ENCODE peak calls at places on chromosomes 11 and 22, in six cellular contexts. J, M, W, T, V and U are unnamed samples.

GRCh38 chr11:2671748-2672147 is 28.0 kb downstream of the KCNQ1OT1 start:
- DNase-seq in W (no peak), T (no peak), J (no peak), V (no peak), M (no peak), U (no peak)

GRCh38 chr11:116126540-116126939 is 622.3 kb upstream of the CADM1 start:
- DNase-seq in W (no peak), J (no peak), V (no peak), M (no peak), T (no peak), U (no peak)

GRCh38 chr11:32437406-32438345 is 2.3 kb upstream of the WT1 start:
- DNase-seq in T (no peak), M (no peak), J (no peak), V (no peak), W (no peak), U (no peak)

GRCh38 chr22:39474351-39474991 is 17.7 kb downstream of the MGAT3 start:
- DNase-seq in M (peak; percentile 18), V (peak; percentile 46), T (no peak), W (no peak), J (no peak), U (no peak)

GRCh38 chr11:108853151-108853550 is 188.3 kb downstream of the DDX10 start:
- DNase-seq in J (no peak), T (no peak), W (no peak), M (no peak), V (no peak), U (no peak)

GRCh38 chr22:47572443-47572842 is 810.0 kb downstream of the TBC1D22A start:
- DNase-seq in M (no peak), V (no peak), T (no peak), W (no peak), J (no peak), U (no peak)

GRCh38 chr11:368414-369335 is 624 bp upstream of the B4GALNT4 start:
- DNase-seq in M (peak; percentile 18), J (peak; percentile 48), T (peak; percentile 27), V (no peak), W (no peak), U (no peak)

GRCh38 chr22:30209642-30210041 is 36.9 kb downstream of the LIF start:
- DNase-seq in J (no peak), V (no peak), M (no peak), T (no peak), W (no peak), U (no peak)

GRCh38 chr22:36762687-36763260 is 13.1 kb downstream of the IFT27 start:
- DNase-seq in M (peak; percentile 68), T (no peak), V (no peak), W (no peak), J (no peak), U (no peak)

GRCh38 chr22:30312053-30312452 is 14.7 kb downstream of the TBC1D10A start:
- DNase-seq in M (peak; percentile 83), V (no peak), W (no peak), T (no peak), J (no peak), U (no peak)

GRCh38 chr11:69640995-69641581 is at the start of gene CCND1:
- DNase-seq in V (peak; percentile 68), W (peak; percentile 79), M (peak; percentile 94), J (peak; percentile 71), T (peak; percentile 95), U (no peak)

GRCh38 chr11:70674605-70675004 is 276.3 kb downstream of the CTTN start:
- DNase-seq in M (no peak), J (no peak), T (no peak), W (no peak), V (no peak), U (no peak)

GRCh38 chr11:116993599-116993998 is 104.6 kb downstream of the SIK3 start:
- DNase-seq in T (no peak), J (no peak), W (peak; percentile 27), M (no peak), V (no peak), U (no peak)

GRCh38 chr11:26297179-26297970 is 34.6 kb upstream of the ANO3 start:
- DNase-seq in V (peak; percentile 5), M (peak; percentile 75), W (peak; percentile 35), T (peak; percentile 58), J (peak; percentile 18), U (no peak)

GRCh38 chr22:38788417-38788816 is 5.5 kb downstream of the DNAL4 start:
- DNase-seq in M (peak; percentile 96), W (no peak), T (no peak), V (no peak), J (no peak), U (no peak)

GRCh38 chr11:65662247-65662801 is 392 bp downstream of the RELA start:
- DNase-seq in T (no peak), V (no peak), J (no peak), M (no peak), W (no peak), U (no peak)

GRCh38 chr11:2290351-2290841 is 11.3 kb downstream of the C11orf21 start:
- DNase-seq in T (no peak), J (no peak), V (no peak), W (no peak), M (no peak), U (no peak)

GRCh38 chr11:75931124-75931523 is 116.1 kb downstream of the UVRAG start:
- DNase-seq in V (no peak), W (no peak), M (peak; percentile 68), T (no peak), J (no peak), U (no peak)

GRCh38 chr11:44575962-44576361 is 10.5 kb downstream of the CD82 start:
- DNase-seq in T (no peak), M (no peak), J (no peak), V (no peak), W (no peak), U (no peak)

GRCh38 chr11:44573333-44573732 is 7.9 kb downstream of the CD82 start:
- DNase-seq in T (no peak), W (no peak), M (peak; percentile 40), V (no peak), J (no peak), U (no peak)

GRCh38 chr11:44575288-44575672 is 9.8 kb downstream of the CD82 start:
- DNase-seq in M (peak; percentile 90), T (no peak), V (no peak), W (no peak), J (no peak), U (no peak)

GRCh38 chr11:44572884-44573283 is 7.4 kb downstream of the CD82 start:
- DNase-seq in W (no peak), M (no peak), J (no peak), V (no peak), T (no peak), U (no peak)

DNA sequence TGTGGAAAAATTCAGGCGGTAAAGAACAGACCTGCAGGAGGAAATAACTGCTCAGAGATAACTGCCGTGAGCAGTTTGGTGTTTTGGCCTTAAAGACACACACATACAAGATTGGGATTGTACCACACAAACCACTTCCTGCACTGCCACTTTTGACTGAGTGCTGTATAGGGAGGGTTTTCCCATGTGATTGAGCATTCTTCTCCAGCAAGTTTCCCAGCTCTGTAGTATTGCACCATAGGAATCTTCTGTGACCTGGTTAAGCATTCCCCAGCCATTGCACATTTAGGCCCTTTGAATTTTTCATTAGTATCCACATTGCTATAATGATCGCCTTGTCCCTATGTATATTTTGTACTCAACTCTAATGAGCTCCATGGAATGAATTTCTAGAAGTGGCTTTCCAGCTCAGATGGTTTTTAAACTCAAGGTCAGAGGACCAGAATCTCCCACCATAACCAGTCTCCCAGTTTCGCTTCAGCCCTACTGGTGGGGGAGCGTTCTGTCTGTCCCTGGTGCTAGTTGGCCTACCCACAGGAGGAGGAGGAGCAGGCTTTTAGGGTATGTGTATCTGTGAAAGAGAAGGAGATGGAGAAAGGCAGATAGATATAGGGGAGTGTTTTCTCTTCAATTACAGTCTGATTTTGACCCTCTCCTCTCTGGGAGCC is 9.3 kb downstream of the CD82 start:
- DNase-seq in V (no peak), M (peak; percentile 98), W (no peak), J (no peak), T (no peak), U (peak; percentile 66)
- TF ChIP-seq BHLHE40 in V (no peak), M (peak; percentile 60), W (no peak), J (no peak), T (no peak), U (no peak)

DNA sequence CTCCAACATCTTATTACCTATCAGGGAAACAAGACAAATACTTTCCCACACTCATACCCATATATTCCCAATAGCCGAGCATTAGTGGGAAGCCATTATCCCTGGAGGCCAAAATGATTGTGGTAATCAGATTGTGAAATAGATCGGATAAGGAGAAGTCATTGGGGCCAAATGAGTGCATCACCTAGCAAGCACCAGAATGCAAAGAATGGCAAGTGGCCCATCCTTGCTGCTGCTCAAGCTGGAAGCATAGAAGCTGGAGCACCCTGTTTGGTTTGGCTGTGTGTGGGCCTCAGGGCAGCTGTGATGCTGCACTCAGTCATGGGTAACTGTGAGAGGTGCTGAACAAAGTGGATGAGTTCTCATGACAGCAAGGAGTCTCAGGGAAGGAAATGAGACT is 18.7 kb upstream of the DBX1 start:
- DNase-seq in T (no peak), M (no peak), W (no peak), J (no peak), V (no peak), U (no peak)
- TF ChIP-seq BHLHE40 in T (no peak), M (no peak), W (no peak), J (no peak), V (no peak), U (no peak)

GRCh38 chr22:41976961-41977566 is 7.8 kb downstream of the SEPTIN3 start:
- DNase-seq in T (no peak), V (no peak), M (no peak), J (no peak), W (peak; percentile 17), U (no peak)
- TF ChIP-seq BHLHE40 in T (no peak), V (no peak), M (no peak), J (no peak), W (no peak), U (no peak)

GRCh38 chr11:36475192-36475591 is 34.9 kb downstream of the TRAF6 start:
- DNase-seq in V (no peak), M (peak; percentile 44), T (no peak), W (no peak), J (no peak), U (no peak)

GRCh38 chr11:36480833-36481232 is 29.2 kb downstream of the TRAF6 start:
- DNase-seq in W (no peak), J (no peak), M (no peak), T (no peak), V (no peak), U (no peak)

GRCh38 chr11:36478700-36479329 is 31.3 kb downstream of the TRAF6 start:
- DNase-seq in V (no peak), T (peak; percentile 39), J (peak; percentile 35), M (peak; percentile 59), W (peak; percentile 27), U (no peak)
- TF ChIP-seq BHLHE40 in V (no peak), T (no peak), J (no peak), M (no peak), W (no peak), U (no peak)

GRCh38 chr11:46594785-46595184 is 962 bp upstream of the AMBRA1 start:
- DNase-seq in J (no peak), W (no peak), M (no peak), T (no peak), V (no peak), U (no peak)

GRCh38 chr11:46600162-46600561 is 6.3 kb upstream of the AMBRA1 start:
- DNase-seq in M (no peak), V (no peak), J (no peak), T (no peak), W (no peak), U (no peak)

GRCh38 chr11:46597155-46597554 is 3.3 kb upstream of the AMBRA1 start:
- DNase-seq in V (no peak), M (no peak), W (no peak), T (peak; percentile 80), J (no peak), U (no peak)

GRCh38 chr11:46599340-46600067 is 5.7 kb upstream of the AMBRA1 start:
- DNase-seq in T (no peak), V (no peak), J (no peak), M (no peak), W (no peak), U (no peak)

GRCh38 chr11:46597609-46598219 is 3.9 kb upstream of the AMBRA1 start:
- DNase-seq in M (peak; percentile 70), V (peak; percentile 70), J (no peak), W (no peak), T (no peak), U (no peak)
- TF ChIP-seq BHLHE40 in M (no peak), V (peak; percentile 53), J (no peak), W (no peak), T (no peak), U (no peak)